ENCODE peak calls at places on chromosomes 13 and 19, in five cellular contexts. H is ovary, Y is GM12878, B is astrocyte of the spinal cord, K is heart right ventricle. M is an unnamed sample.

GRCh38 chr13:51913421-51914136 is 51.8 kb downstream of the CCDC70 start:
- DNase-seq in K (no peak), B (no peak), Y (no peak), H (no peak), M (no peak)

GRCh38 chr13:100254002-100254401 is 165.1 kb downstream of the PCCA start:
- DNase-seq in B (no peak), Y (no peak), K (no peak), H (no peak), M (no peak)

GRCh38 chr13:110546933-110547332 is 14.6 kb downstream of the RAB20 start:
- DNase-seq in B (peak), H (peak), K (peak), Y (no peak), M (peak)

GRCh38 chr13:44306401-44307192 is 67.0 kb upstream of the SERP2 start:
- DNase-seq in K (peak), H (peak), Y (no peak), B (peak), M (peak)

GRCh38 chr19:35637165-35637564 is 4.4 kb upstream of the ETV2 start:
- DNase-seq in K (no peak), B (no peak), H (no peak), Y (no peak), M (no peak)

GRCh38 chr19:53883231-53883661 is 1.2 kb downstream of the PRKCG start:
- DNase-seq in H (no peak), Y (no peak), B (no peak), K (no peak), M (no peak)

GRCh38 chr19:6239871-6240676 is 39.7 kb downstream of the MLLT1 start:
- DNase-seq in K (no peak), B (no peak), Y (no peak), H (peak), M (no peak)

GRCh38 chr13:40342461-40342860 is 324.0 kb downstream of the FOXO1 start:
- DNase-seq in K (no peak), H (no peak), Y (no peak), B (no peak), M (no peak)

GRCh38 chr19:57813919-57814504 is 701 bp downstream of the ZNF552 start:
- DNase-seq in B (no peak), Y (no peak), H (no peak), K (no peak), M (peak)

GRCh38 chr13:39672378-39673132 is 17.1 kb downstream of the COG6 start:
- DNase-seq in Y (no peak), K (no peak), B (no peak), H (no peak), M (no peak)

GRCh38 chr13:73984949-73985691 is 149.1 kb downstream of the KLF12 start:
- DNase-seq in B (no peak), Y (no peak), K (no peak), H (no peak), M (no peak)

GRCh38 chr19:52993342-52994178 is 20.2 kb upstream of the ERVV-1 start:
- DNase-seq in H (peak), K (peak), B (peak), Y (no peak), M (peak)

GRCh38 chr13:99484405-99484981 is 16.8 kb upstream of the TM9SF2 start:
- DNase-seq in Y (no peak), H (no peak), K (no peak), B (no peak), M (peak)

GRCh38 chr19:34228762-34229161 is 25.6 kb upstream of the GARRE1 start:
- DNase-seq in B (no peak), H (no peak), Y (no peak), K (no peak), M (no peak)

GRCh38 chr13:85772379-85772778 is 26.8 kb downstream of the SLITRK6 start:
- DNase-seq in H (no peak), K (no peak), Y (no peak), B (no peak), M (no peak)

GRCh38 chr13:98749501-98749900 is 3.0 kb downstream of the SLC15A1 start:
- DNase-seq in Y (no peak), B (peak), K (no peak), H (no peak), M (peak)

GRCh38 chr13:50197705-50198104 is 182.5 kb downstream of the KCNRG start:
- DNase-seq in H (no peak), K (no peak), B (no peak), Y (no peak), M (no peak)

GRCh38 chr19:1222394-1222793 is 15.4 kb downstream of the CBARP start:
- DNase-seq in B (no peak), Y (no peak), K (no peak), H (no peak), M (no peak)

GRCh38 chr19:2077398-2077797 is 18.7 kb downstream of the MOB3A start:
- DNase-seq in H (no peak), B (no peak), Y (no peak), K (no peak), M (no peak)

GRCh38 chr13:40306817-40307216 is 359.6 kb downstream of the FOXO1 start:
- DNase-seq in K (no peak), H (no peak), B (no peak), Y (no peak), M (no peak)

GRCh38 chr19:53703361-53703760 is 71.6 kb downstream of the DPRX start:
- DNase-seq in K (no peak), H (no peak), B (no peak), Y (no peak), M (no peak)

GRCh38 chr13:92843549-92843948 is 383.1 kb upstream of the GPC6 start:
- DNase-seq in B (peak), K (no peak), H (no peak), Y (no peak), M (peak)

GRCh38 chr13:80962173-80962572 is 621.2 kb upstream of the SPRY2 start:
- DNase-seq in B (no peak), H (no peak), Y (no peak), K (no peak), M (no peak)

GRCh38 chr13:40624338-40624737 is 42.1 kb downstream of the FOXO1 start:
- DNase-seq in Y (no peak), H (no peak), B (no peak), K (no peak), M (peak)

DNA sequence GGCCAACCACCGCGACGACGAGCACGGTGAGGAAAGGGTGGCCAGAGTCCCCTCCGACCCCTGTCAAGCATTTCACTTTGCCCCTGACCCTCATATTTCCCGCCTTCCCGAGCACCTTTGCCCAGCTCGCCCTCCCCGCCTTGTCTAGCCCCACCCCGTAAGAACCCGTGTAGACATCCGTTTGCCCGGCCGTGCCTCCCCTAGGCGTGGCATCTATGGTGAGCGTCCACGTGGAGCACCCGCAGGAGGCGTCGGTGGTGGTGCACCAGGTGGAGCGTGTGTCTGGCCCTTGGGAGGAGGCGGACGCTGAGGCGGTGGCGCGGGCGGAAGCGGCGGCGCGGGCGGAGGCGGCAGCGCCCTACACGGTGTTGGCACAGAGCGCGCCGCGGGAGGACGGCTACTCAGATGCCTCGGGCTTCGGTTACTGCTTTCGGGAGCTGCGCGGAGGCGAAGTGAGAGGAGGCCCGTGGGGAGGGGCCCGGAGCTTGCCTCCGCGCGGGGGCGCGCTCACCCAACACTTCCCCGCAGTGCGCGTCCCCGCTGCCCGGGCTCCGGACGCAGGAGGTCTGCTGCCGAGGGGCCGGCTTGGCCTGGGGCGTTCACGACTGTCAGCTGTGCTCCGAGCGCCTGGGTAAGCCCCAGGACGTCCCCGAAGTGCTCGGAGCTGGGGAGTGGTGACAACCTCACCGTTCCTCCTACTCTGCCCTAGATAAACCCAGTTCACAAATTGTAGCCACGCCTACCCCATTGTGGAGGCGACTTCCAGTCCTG is 4.2 kb downstream of the LTBP4 start:
- DNase-seq in Y (peak), B (peak), K (peak), H (peak), M (peak)
- TF ChIP-seq CTCF in Y (peak), B (peak), K (peak), H (no peak), M (peak)

GRCh38 chr19:45681391-45682015 is 10.2 kb downstream of the SNRPD2 start:
- DNase-seq in K (peak), H (peak), Y (no peak), B (peak), M (peak)
- H3K4me3 ChIP-seq in K (peak), H (peak), Y (peak), B (peak), M (peak)

GRCh38 chr19:11693505-11694499 is 44.9 kb downstream of the ZNF823 start:
- DNase-seq in K (no peak), Y (no peak), B (peak), H (no peak), M (peak)
- TF ChIP-seq CTCF in K (no peak), Y (no peak), B (peak), H (no peak), M (no peak)

GRCh38 chr19:9407827-9408226 is 27.5 kb downstream of the ZNF266 start:
- DNase-seq in B (no peak), H (no peak), K (no peak), Y (no peak), M (no peak)
- H3K4me3 ChIP-seq in B (no peak), H (no peak), K (peak), Y (no peak), M (no peak)

GRCh38 chr19:51713319-51714285 is 10.2 kb downstream of the HAS1 start:
- DNase-seq in B (no peak), K (no peak), H (no peak), Y (no peak), M (no peak)

GRCh38 chr19:51714848-51715247 is 8.9 kb downstream of the HAS1 start:
- DNase-seq in B (no peak), K (no peak), H (no peak), Y (no peak), M (no peak)

GRCh38 chr19:51711702-51712101 is 12.1 kb downstream of the HAS1 start:
- DNase-seq in Y (no peak), K (no peak), B (no peak), H (no peak), M (no peak)

GRCh38 chr19:51710163-51710562 is 13.6 kb downstream of the HAS1 start:
- DNase-seq in Y (no peak), B (peak), H (no peak), K (no peak), M (peak)

GRCh38 chr19:51712461-51713081 is 11.2 kb downstream of the HAS1 start:
- DNase-seq in B (peak), Y (no peak), H (no peak), K (no peak), M (peak)
- TF ChIP-seq CTCF in B (peak), Y (no peak), H (no peak), K (peak), M (peak)

DNA sequence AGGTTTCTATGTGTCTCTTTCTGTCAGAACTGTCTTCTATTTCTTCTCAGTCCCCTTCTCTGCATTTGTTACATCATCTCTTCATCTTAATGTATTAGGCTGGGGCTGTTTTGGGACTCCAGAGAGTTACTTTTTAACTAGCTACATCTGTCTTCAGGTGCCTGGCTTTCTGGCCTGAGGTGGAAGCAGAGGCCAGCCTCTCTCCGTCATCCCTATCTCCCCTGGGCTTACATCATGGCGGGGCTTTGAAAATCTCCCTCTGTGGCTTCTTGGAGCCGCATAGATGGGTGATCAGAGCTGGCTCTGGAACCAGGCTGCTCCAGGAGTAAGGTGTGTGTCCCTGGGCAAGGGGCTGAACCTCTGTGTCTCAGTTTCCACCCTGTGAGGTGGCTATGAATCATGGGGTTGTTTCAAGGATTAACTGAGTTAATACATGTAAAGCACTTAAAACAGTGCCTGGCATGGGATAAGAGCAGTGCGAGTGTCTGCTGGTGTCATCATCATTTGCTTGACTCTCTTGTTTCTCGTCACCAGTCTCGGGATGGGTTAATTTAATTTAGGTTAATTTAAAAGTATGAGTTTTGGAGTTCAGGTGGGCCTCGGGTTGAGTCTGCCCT is 2.0 kb downstream of the EPN1 start:
- DNase-seq in Y (no peak), K (no peak), H (no peak), B (no peak), M (no peak)
- H3K4me3 ChIP-seq in Y (peak), K (peak), H (no peak), B (no peak), M (peak)

DNA sequence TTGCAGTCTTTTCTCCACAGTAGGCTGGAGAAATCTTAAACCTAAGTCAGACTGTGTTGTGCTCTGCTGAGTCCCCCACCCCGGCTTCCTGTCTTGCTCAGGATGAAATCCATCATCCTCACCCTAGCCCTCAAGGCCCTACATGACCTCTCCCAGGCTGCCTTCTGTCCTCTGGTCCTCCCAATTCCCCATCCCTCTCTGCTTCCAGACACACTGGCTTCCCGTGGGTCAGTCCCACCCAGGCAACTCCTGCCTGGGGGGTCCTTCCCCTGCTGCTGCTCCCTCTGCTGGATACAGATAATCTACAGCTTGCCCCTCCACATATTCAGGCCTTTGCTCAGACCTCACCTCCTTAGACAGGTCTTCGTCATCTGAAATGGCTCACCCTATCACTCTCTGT is 18.4 kb upstream of the CBY2 start:
- DNase-seq in B (no peak), H (no peak), K (no peak), Y (no peak), M (no peak)
- TF ChIP-seq CTCF in B (peak), H (no peak), K (no peak), Y (peak), M (no peak)

DNA sequence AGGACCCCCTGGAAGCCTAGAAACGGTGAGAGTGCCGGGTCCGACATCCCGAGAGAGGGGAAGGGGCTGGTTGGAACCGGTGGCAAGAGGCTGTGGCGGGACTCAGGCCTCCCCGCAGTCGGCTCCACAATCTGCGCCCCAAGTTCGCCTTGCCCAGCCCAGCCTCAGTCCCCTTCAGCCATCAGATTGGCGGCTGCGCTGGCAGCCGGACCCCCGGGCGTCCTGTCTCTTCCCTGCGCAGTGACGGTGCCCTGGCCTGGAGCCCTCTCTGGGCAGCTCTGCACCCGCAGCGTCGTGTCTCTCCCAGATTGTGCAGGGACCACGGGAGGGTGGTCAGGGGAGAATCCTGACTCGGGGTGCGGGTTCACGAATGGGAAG is 315 bp downstream of the ZNF492 start:
- DNase-seq in B (no peak), H (no peak), K (peak), Y (no peak), M (no peak)
- H3K4me3 ChIP-seq in B (peak), H (peak), K (peak), Y (no peak), M (peak)

GRCh38 chr19:17391371-17392151 is 2.4 kb downstream of the CCDC194 start:
- DNase-seq in K (no peak), Y (no peak), H (no peak), B (no peak), M (no peak)
- TF ChIP-seq CTCF in K (peak), Y (no peak), H (no peak), B (no peak), M (no peak)

M was measured in AG10803.